ENCODE peak calls at places on chromosome 4, in eight cellular contexts. C is OCI-LY7; I is AG04450; H is SK-N-SH; M is CD8-positive, alpha-beta T cell; K is uterus; E is NB4; B is epithelial cell of esophagus. U is an unnamed sample.

GRCh38 chr4:93475730-93476129 is 352.8 kb upstream of the ATOH1 start:
- DNase-seq in K (no peak), E (no peak), C (no peak), M (no peak), H (no peak), B (peak; percentile 78), I (no peak), U (peak; percentile 84)

GRCh38 chr4:152850377-152850776 is 70.6 kb downstream of the ARFIP1 start:
- DNase-seq in C (peak; percentile 71), I (no peak), K (peak; percentile 23), M (peak; percentile 45), H (no peak), B (peak; percentile 87), E (peak; percentile 81), U (peak; percentile 90)

GRCh38 chr4:77734928-77735327 is 84.2 kb downstream of the CNOT6L start:
- DNase-seq in B (peak; percentile 8), M (no peak), K (no peak), C (peak; percentile 20), E (peak; percentile 90), I (peak; percentile 26), H (no peak), U (peak; percentile 12)

GRCh38 chr4:56260320-56260719 is 127.0 kb downstream of the AASDH start:
- DNase-seq in B (no peak), E (no peak), M (no peak), K (no peak), I (no peak), C (no peak), H (no peak), U (no peak)

GRCh38 chr4:181952478-181952877 is 290.7 kb upstream of the TENM3 start:
- DNase-seq in B (peak; percentile 93), K (no peak), C (no peak), I (peak; percentile 84), M (no peak), H (no peak), E (no peak), U (peak; percentile 91)

GRCh38 chr4:183344523-183345255 is 22.5 kb upstream of the CLDN24 start:
- DNase-seq in M (no peak), K (no peak), B (no peak), I (no peak), H (no peak), C (no peak), E (no peak), U (no peak)

GRCh38 chr4:8516996-8517550 is 63.1 kb upstream of the GPR78 start:
- DNase-seq in M (no peak), E (no peak), I (no peak), H (no peak), K (no peak), B (no peak), C (no peak), U (peak; percentile 7)

GRCh38 chr4:5474756-5475155 is 233.6 kb downstream of the EVC2 start:
- DNase-seq in C (no peak), I (peak; percentile 11), K (no peak), M (no peak), B (peak; percentile 17), E (no peak), H (no peak), U (peak; percentile 3)

GRCh38 chr4:93828332-93828829 is at the start of gene ATOH1:
- DNase-seq in E (no peak), H (peak; percentile 76), K (no peak), B (peak; percentile 66), C (no peak), I (no peak), M (no peak), U (peak; percentile 44)

DNA sequence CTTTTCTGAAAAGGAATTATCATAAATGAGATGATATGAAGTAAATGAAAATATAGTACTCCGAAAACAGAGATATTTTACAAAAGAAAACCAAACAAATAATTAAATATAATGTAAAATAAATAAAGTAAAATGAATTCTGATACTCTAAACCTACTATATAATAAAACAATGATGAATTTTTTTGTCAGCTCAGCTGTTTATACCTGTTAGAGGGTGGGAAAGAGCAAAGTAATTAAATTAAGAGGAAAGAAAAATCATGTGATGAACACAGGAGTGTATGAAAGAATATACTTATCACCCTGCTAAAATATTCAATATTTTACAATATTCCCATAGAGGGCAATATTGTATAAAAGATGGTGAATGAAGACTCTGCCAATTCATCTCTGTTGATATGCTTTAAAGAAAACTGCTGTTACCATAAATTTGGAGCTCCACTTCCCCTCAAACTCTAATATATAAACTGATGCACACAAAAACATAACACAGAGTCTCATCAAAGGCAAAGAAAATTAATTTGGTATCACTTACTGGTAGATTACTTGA is 6.5 kb upstream of the NDST4 start:
- DNase-seq in E (peak; percentile 2), K (no peak), I (no peak), B (no peak), M (no peak), C (no peak), H (no peak), U (no peak)
- TF ChIP-seq CTCF in E (no peak), K (no peak), I (no peak), B (no peak), M (no peak), C (peak; percentile 37), H (no peak), U (no peak)

DNA sequence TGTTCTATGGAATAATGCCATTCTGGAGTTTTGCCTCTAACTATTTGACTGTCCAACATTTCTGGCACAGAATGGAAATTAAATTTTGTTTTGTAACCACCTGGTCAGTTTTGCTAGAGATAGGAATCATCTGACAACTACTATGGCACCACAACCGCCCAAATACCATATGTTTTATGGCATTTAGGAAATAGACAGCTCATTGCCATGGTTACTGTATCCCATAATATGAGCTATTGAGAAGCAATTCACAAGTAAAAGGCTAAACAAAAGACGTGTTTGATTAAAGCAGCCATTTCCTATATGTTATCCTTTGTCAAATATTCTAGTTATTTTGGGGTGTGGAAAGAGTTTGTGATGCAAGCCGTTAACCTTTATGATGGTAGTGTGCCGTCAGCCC is 1105.3 kb upstream of the LCORL start:
- DNase-seq in E (no peak), C (no peak), H (no peak), I (no peak), B (no peak), M (no peak), K (no peak), U (no peak)
- TF ChIP-seq CTCF in E (no peak), C (no peak), H (no peak), I (no peak), B (no peak), M (no peak), K (no peak), U (no peak)

GRCh38 chr4:7068279-7068842 is 497 bp upstream of the GRPEL1 start:
- DNase-seq in H (no peak), C (no peak), B (no peak), K (no peak), M (no peak), I (no peak), E (no peak), U (no peak)
- TF ChIP-seq CTCF in H (no peak), C (peak; percentile 45), B (no peak), K (peak; percentile 7), M (no peak), I (no peak), E (no peak), U (no peak)

DNA sequence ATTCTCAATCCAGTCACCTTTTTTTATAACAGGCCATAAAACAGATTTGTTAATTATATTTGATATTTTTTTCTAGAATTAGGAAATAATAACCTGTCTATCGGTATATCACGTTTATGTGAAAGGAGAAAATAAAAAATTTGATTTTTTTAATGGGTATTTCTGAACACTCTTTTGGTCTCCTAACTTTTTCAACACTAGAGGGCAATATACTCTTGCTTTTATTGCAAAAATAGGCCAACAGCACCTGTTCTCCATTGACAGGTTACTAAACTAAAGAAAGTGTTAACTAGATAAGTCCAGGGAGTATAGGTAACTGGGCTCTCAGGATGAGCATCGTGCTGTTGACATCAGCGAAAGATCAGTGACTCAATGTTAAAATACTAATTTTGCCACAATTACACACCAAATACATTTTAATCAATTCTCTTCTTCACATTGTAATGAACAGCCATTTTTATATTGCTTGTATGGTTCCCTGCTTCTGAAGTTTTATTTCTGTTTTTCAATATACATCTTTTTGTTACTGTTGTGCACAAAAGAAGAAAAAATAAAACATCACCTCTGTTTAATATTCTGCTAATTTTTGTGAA is 22.8 kb downstream of the NDST4 start:
- DNase-seq in M (no peak), E (peak; percentile 21), I (no peak), B (peak; percentile 42), H (peak; percentile 4), K (no peak), C (peak; percentile 56), U (peak; percentile 39)
- TF ChIP-seq CTCF in M (peak; percentile 35), E (peak; percentile 18), I (peak; percentile 70), B (peak; percentile 56), H (peak; percentile 86), K (peak; percentile 33), C (peak; percentile 89), U (peak; percentile 42)